ENCODE peak calls at places on chromosomes 5 and 9, in four cellular contexts. One of them, this sample, is unnamed.

GRCh38 chr5:10676946-10677345 is 84.1 kb downstream of the DAP start:
- DNase-seq in colonic mucosa: no peak
- DNase-seq in hepatocyte: no peak
- DNase-seq in right lobe of liver: no peak
- DNase-seq in this sample: no peak

GRCh38 chr5:41457942-41458341 is 52.5 kb downstream of the PLCXD3 start:
- DNase-seq in colonic mucosa: no peak
- DNase-seq in hepatocyte: no peak
- DNase-seq in right lobe of liver: no peak
- DNase-seq in this sample: no peak

GRCh38 chr5:134525687-134526482 is 415 bp downstream of the JADE2 start:
- DNase-seq in hepatocyte: peak; percentile 89
- DNase-seq in colonic mucosa: peak; percentile 71
- DNase-seq in right lobe of liver: peak; percentile 66
- DNase-seq in this sample: no peak

GRCh38 chr5:171155621-171156020 is 153.4 kb upstream of the TLX3 start:
- DNase-seq in right lobe of liver: no peak
- DNase-seq in hepatocyte: no peak
- DNase-seq in colonic mucosa: no peak
- DNase-seq in this sample: no peak

GRCh38 chr5:95283022-95283615 is 1.8 kb downstream of the MCTP1 start:
- DNase-seq in right lobe of liver: no peak
- DNase-seq in colonic mucosa: no peak
- DNase-seq in hepatocyte: no peak
- DNase-seq in this sample: no peak

GRCh38 chr5:149838881-149839739 is 105.5 kb downstream of the PDE6A start:
- DNase-seq in colonic mucosa: no peak
- DNase-seq in right lobe of liver: no peak
- DNase-seq in hepatocyte: peak; percentile 77
- DNase-seq in this sample: no peak

GRCh38 chr5:3325206-3325605 is 270.4 kb upstream of the IRX1 start:
- DNase-seq in hepatocyte: peak; percentile 28
- DNase-seq in colonic mucosa: no peak
- DNase-seq in right lobe of liver: no peak
- DNase-seq in this sample: no peak

GRCh38 chr5:76204713-76205112 is 121.5 kb downstream of the SV2C start:
- DNase-seq in right lobe of liver: no peak
- DNase-seq in colonic mucosa: peak; percentile 50
- DNase-seq in hepatocyte: peak; percentile 55
- DNase-seq in this sample: no peak

GRCh38 chr5:149289307-149289706 is 17.6 kb downstream of the AFAP1L1 start:
- DNase-seq in hepatocyte: no peak
- DNase-seq in right lobe of liver: no peak
- DNase-seq in colonic mucosa: no peak
- DNase-seq in this sample: no peak

GRCh38 chr5:136769900-136770684 is 404.7 kb upstream of the TRPC7 start:
- DNase-seq in colonic mucosa: peak; percentile 44
- DNase-seq in right lobe of liver: peak; percentile 40
- DNase-seq in hepatocyte: peak; percentile 89
- DNase-seq in this sample: no peak

GRCh38 chr5:66324357-66324756 is 180.3 kb downstream of the SREK1 start:
- DNase-seq in right lobe of liver: no peak
- DNase-seq in colonic mucosa: no peak
- DNase-seq in hepatocyte: no peak
- DNase-seq in this sample: no peak

GRCh38 chr5:122584411-122585110 is 190.3 kb upstream of the SNX2 start:
- DNase-seq in hepatocyte: no peak
- DNase-seq in colonic mucosa: no peak
- DNase-seq in right lobe of liver: no peak
- DNase-seq in this sample: no peak

GRCh38 chr9:111621895-111622480 is 9.1 kb upstream of the DNAJC25 start:
- DNase-seq in colonic mucosa: peak; percentile 49
- DNase-seq in hepatocyte: peak; percentile 46
- DNase-seq in right lobe of liver: no peak
- DNase-seq in this sample: no peak

GRCh38 chr5:126119894-126120442 is 303.2 kb upstream of the GRAMD2B start:
- DNase-seq in colonic mucosa: no peak
- DNase-seq in right lobe of liver: no peak
- DNase-seq in hepatocyte: no peak
- DNase-seq in this sample: no peak

GRCh38 chr9:70439991-70440706 is 25.7 kb upstream of the KLF9 start:
- DNase-seq in colonic mucosa: no peak
- DNase-seq in right lobe of liver: no peak
- DNase-seq in hepatocyte: no peak
- DNase-seq in this sample: no peak

GRCh38 chr5:141590127-141590526 is 28.7 kb downstream of the DIAPH1 start:
- DNase-seq in right lobe of liver: no peak
- DNase-seq in hepatocyte: no peak
- DNase-seq in colonic mucosa: no peak
- DNase-seq in this sample: no peak

GRCh38 chr5:72065751-72066255 is 41.5 kb upstream of the MAP1B start:
- DNase-seq in right lobe of liver: no peak
- DNase-seq in colonic mucosa: no peak
- DNase-seq in hepatocyte: peak; percentile 65
- DNase-seq in this sample: no peak

GRCh38 chr5:44085083-44085482 is 304.1 kb downstream of the FGF10 start:
- DNase-seq in colonic mucosa: no peak
- DNase-seq in right lobe of liver: no peak
- DNase-seq in hepatocyte: no peak
- DNase-seq in this sample: no peak

GRCh38 chr5:172768573-172769323 is 2.2 kb downstream of the DUSP1 start:
- DNase-seq in colonic mucosa: no peak
- DNase-seq in right lobe of liver: no peak
- DNase-seq in hepatocyte: peak; percentile 37
- DNase-seq in this sample: no peak

GRCh38 chr9:35489313-35490154 is at the start of gene RUSC2:
- DNase-seq in right lobe of liver: peak; percentile 88
- DNase-seq in colonic mucosa: peak; percentile 74
- DNase-seq in hepatocyte: peak; percentile 95
- DNase-seq in this sample: no peak

GRCh38 chr9:77447646-77448045 is 200.5 kb downstream of the GNA14 start:
- DNase-seq in right lobe of liver: no peak
- DNase-seq in colonic mucosa: no peak
- DNase-seq in hepatocyte: no peak
- DNase-seq in this sample: no peak

GRCh38 chr9:109387206-109387605 is 66.3 kb upstream of the EPB41L4B start:
- DNase-seq in colonic mucosa: no peak
- DNase-seq in hepatocyte: peak; percentile 31
- DNase-seq in right lobe of liver: no peak
- DNase-seq in this sample: no peak

DNA sequence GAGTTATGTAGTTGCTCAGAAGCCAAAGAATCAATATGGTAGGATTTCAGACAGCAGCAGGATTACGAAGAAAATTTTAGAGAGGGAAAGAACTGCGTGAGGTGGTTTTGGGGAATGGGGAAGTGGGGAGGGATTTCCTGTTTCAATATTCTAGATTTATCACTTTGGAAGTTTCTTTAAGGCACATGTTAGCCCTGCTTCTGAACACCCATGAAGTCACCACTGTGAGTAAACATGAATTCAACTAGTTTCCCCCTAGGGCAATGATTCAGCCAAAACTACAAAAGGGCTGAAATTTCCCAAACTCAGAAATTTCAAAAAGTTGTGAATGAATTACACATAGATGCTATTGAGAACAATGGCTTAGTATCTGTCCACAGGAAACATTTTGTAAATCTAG is 132.2 kb downstream of the EBF1 start:
- DNase-seq in hepatocyte: no peak
- DNase-seq in right lobe of liver: no peak
- DNase-seq in colonic mucosa: no peak
- DNase-seq in this sample: no peak
- H3K27ac ChIP-seq in hepatocyte: no peak overlapping the region
- H3K27ac ChIP-seq in right lobe of liver: no peak overlapping the region
- H3K27ac ChIP-seq in colonic mucosa: no peak overlapping the region
- H3K27ac ChIP-seq in this sample: no peak overlapping the region

DNA sequence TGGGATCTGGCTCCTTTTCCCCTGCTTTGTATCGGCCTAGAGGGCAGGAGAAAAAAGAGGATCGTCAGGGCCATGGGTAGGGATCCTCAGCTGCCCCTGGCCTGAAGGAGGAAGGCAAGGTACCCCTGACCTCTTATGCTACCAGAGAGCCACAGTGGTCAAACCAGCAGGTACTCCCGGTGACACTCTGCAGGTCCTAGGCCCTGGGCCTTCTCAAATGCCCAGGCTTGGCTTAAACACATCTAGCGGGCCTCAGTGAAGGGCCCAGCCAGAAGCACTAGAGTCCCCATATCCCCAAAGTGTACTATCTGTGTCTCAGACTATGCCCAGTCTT is 3.5 kb downstream of the IRF1 start:
- DNase-seq in hepatocyte: no peak
- DNase-seq in right lobe of liver: no peak
- DNase-seq in colonic mucosa: peak; percentile 16
- DNase-seq in this sample: no peak
- H3K4me3 ChIP-seq in hepatocyte: no peak overlapping the region
- H3K4me3 ChIP-seq in right lobe of liver: no peak overlapping the region
- H3K4me3 ChIP-seq in colonic mucosa: peak overlapping the region; percentile 91
- H3K4me3 ChIP-seq in this sample: no peak overlapping the region

GRCh38 chr9:134164879-134165278 is 515 bp upstream of the RNU6ATAC start:
- DNase-seq in hepatocyte: no peak
- DNase-seq in right lobe of liver: no peak
- DNase-seq in colonic mucosa: no peak
- DNase-seq in this sample: no peak
- H3K27me3 ChIP-seq in hepatocyte: no peaks in the 10 kb centered on the region
- H3K27me3 ChIP-seq in right lobe of liver: no peaks in the 10 kb centered on the region
- H3K27me3 ChIP-seq in colonic mucosa: no peaks in the 10 kb centered on the region
- H3K27me3 ChIP-seq in this sample: no peaks in the 10 kb centered on the region

DNA sequence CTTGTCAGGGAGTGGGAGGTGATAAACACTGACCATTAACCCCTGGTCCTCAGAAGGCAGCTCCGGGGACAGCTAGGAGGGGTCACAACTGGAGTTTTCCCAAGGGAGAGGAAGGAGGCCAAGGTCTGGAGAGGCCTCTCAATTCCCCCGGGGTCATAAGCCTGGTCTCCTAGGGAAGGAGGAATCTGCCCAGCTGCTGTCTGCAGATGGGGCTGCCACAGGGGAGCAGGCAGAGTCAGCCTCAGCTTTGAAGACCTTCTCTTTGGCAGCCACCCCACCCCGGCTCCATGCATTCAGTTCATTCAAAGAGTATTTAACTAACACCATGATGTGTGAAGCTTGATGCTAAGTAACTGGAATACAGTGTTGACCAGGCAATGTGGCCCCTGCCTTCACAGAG is 74.6 kb upstream of the HSPA9 start:
- DNase-seq in hepatocyte: no peak
- DNase-seq in colonic mucosa: no peak
- DNase-seq in right lobe of liver: no peak
- DNase-seq in this sample: no peak
- H3K27ac ChIP-seq in hepatocyte: no peak overlapping the region
- H3K27ac ChIP-seq in colonic mucosa: no peak overlapping the region
- H3K27ac ChIP-seq in right lobe of liver: no peak overlapping the region
- H3K27ac ChIP-seq in this sample: no peak overlapping the region

DNA sequence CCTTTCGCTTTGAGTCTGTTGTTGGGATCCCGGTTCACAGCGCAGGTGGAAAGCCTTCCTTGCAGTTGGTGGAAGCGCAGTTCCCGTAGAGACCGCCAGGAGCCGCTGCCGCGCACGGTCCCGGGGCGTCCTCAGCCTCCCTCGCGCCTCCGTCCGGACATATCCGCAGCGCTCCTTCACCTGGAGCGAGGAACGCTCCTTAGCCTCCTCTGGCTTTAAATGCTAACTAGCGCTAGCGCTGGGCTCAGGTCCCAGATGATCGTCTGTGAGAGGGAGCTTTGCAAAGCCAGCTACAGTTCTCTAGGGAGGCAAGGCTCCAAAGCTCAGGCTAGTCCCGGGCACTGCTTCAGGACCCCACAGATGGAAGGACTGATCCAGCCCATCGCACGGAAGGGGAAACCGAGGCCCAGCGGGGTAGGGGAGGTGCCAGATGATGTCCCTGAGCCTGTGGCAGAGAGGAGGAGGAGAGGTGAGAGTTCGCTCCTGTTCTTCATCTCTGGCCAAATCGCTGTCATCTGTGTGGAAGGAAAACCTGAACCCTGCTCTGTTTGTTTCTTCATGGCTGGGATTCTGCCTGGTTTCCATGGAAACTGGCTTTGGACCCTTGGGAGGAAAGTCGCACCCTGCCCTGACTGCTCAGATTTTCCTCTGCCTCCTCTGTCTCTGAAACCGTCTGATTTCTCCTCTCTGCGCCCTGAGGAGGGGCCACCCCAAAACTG is 31.4 kb downstream of the COL15A1 start:
- DNase-seq in right lobe of liver: peak; percentile 82
- DNase-seq in hepatocyte: peak; percentile 89
- DNase-seq in colonic mucosa: peak; percentile 89
- DNase-seq in this sample: no peak
- H3K4me3 ChIP-seq in right lobe of liver: no peak overlapping the region
- H3K4me3 ChIP-seq in hepatocyte: no peak overlapping the region
- H3K4me3 ChIP-seq in colonic mucosa: no peak overlapping the region
- H3K4me3 ChIP-seq in this sample: no peak overlapping the region

GRCh38 chr9:122173670-122174069 is 14.0 kb downstream of the MORN5 start:
- DNase-seq in colonic mucosa: no peak
- DNase-seq in right lobe of liver: no peak
- DNase-seq in hepatocyte: no peak
- DNase-seq in this sample: no peak
- H3K27me3 ChIP-seq in colonic mucosa: no peaks in the 10 kb centered on the region
- H3K27me3 ChIP-seq in right lobe of liver: no peaks in the 10 kb centered on the region
- H3K27me3 ChIP-seq in hepatocyte: no peaks in the 10 kb centered on the region
- H3K27me3 ChIP-seq in this sample: no peaks in the 10 kb centered on the region

DNA sequence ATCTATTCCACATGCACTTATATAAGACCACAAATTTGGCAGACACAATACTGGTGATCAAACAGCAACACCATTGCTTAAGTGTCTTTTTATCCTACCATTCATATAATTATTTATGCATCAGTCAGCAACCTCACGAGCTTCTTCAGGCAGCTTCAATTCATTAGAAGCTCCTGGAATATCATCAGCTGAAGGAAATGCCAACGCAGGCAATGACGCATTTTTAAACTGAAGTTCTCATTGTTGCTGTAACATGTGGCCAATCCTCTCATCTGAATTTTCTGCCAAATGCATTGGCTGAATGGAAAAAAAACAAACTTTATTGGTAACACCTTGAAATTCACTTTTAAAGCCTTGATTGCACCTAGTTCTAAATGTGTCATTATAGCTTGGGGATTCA is 376.4 kb upstream of the RGMB start:
- DNase-seq in hepatocyte: no peak
- DNase-seq in right lobe of liver: no peak
- DNase-seq in colonic mucosa: no peak
- DNase-seq in this sample: no peak
- H3K27ac ChIP-seq in hepatocyte: no peak overlapping the region
- H3K27ac ChIP-seq in right lobe of liver: no peak overlapping the region
- H3K27ac ChIP-seq in colonic mucosa: no peak overlapping the region
- H3K27ac ChIP-seq in this sample: no peak overlapping the region

This sample was measured in esophagus squamous epithelium.